ENCODE peak calls at places on chromosomes 12 and 14, in four cellular contexts. T, X, Z and J are unnamed samples.
A peak's percentile ranks its signal among the peaks of the same experiment; 100 is the strongest.

GRCh38 chr14:90676859-90677258 is 139.4 kb downstream of the TTC7B start:
- DNase-seq in Z (no peak), T (no peak), X (no peak), J (no peak)

GRCh38 chr12:19154696-19155095 is 25.2 kb downstream of the PLEKHA5 start:
- DNase-seq in X (no peak), T (no peak), Z (no peak), J (no peak)

GRCh38 chr14:83940253-83940652 is 1589.7 kb upstream of the FLRT2 start:
- DNase-seq in X (peak; percentile 15), Z (no peak), T (no peak), J (peak; percentile 39)

GRCh38 chr14:92254786-92255185 is 68.2 kb upstream of the SLC24A4 start:
- DNase-seq in X (peak; percentile 72), Z (peak; percentile 21), T (no peak), J (no peak)

GRCh38 chr14:91413547-91414474 is 3.8 kb downstream of the CCDC88C start:
- DNase-seq in Z (no peak), T (no peak), X (no peak), J (no peak)

GRCh38 chr12:49121047-49121696 is 10.0 kb downstream of the TUBA1B start:
- DNase-seq in Z (peak; percentile 58), X (peak; percentile 71), T (peak; percentile 53), J (peak; percentile 53)

GRCh38 chr12:6620137-6620884 is 13.1 kb upstream of the CHD4 start:
- DNase-seq in X (peak; percentile 92), Z (peak; percentile 62), T (no peak), J (no peak)

GRCh38 chr14:77177623-77178185 is 3.9 kb upstream of the TMEM63C start:
- DNase-seq in Z (no peak), X (no peak), T (no peak), J (no peak)

GRCh38 chr12:50050410-50051280 is 6.8 kb upstream of the ASIC1 start:
- DNase-seq in X (peak; percentile 77), T (no peak), Z (peak; percentile 12), J (peak; percentile 90)

GRCh38 chr14:53946071-53946403 is 10.6 kb downstream of the BMP4 start:
- DNase-seq in X (peak; percentile 14), T (no peak), Z (no peak), J (no peak)

GRCh38 chr12:75437564-75437963 is 43.0 kb upstream of the GLIPR1 start:
- DNase-seq in T (peak; percentile 42), X (no peak), Z (peak; percentile 40), J (peak; percentile 19)

GRCh38 chr12:92242917-92243316 is 97.3 kb upstream of the BTG1 start:
- DNase-seq in T (no peak), Z (peak; percentile 83), X (no peak), J (peak; percentile 36)

GRCh38 chr12:52615912-52616311 is 2.4 kb downstream of the KRT73 start:
- DNase-seq in T (no peak), Z (no peak), X (no peak), J (no peak)

GRCh38 chr14:99516156-99517045 is 35.2 kb downstream of the CCNK start:
- DNase-seq in X (no peak), Z (no peak), T (no peak), J (no peak)

GRCh38 chr14:30194769-30195168 is 267.1 kb upstream of the PRKD1 start:
- DNase-seq in T (no peak), Z (peak; percentile 93), X (no peak), J (peak; percentile 43)

GRCh38 chr12:41055875-41056577 is 132.1 kb upstream of the PDZRN4 start:
- DNase-seq in Z (peak; percentile 50), X (no peak), T (no peak), J (no peak)

GRCh38 chr12:111826982-111827381 is 15.0 kb upstream of the MAPKAPK5 start:
- DNase-seq in T (no peak), Z (no peak), X (no peak), J (no peak)

GRCh38 chr14:37992489-37992888 is 215.2 kb upstream of the SSTR1 start:
- DNase-seq in X (no peak), Z (no peak), T (no peak), J (no peak)

GRCh38 chr14:68266998-68267397 is 447.4 kb downstream of the RAD51B start:
- DNase-seq in Z (no peak), T (peak; percentile 63), X (no peak), J (no peak)

GRCh38 chr12:34333337-34333736 is 311.0 kb downstream of the ALG10 start:
- DNase-seq in Z (no peak), X (no peak), T (no peak), J (no peak)

GRCh38 chr12:80321653-80322052 is 122.4 kb upstream of the PTPRQ start:
- DNase-seq in T (no peak), X (no peak), Z (peak; percentile 9), J (no peak)

GRCh38 chr14:105301103-105301914 is 508 bp upstream of the BRF1 start:
- DNase-seq in X (peak; percentile 99), T (peak; percentile 97), Z (peak; percentile 93), J (peak; percentile 96)

GRCh38 chr12:103330672-103331071 is 165.1 kb downstream of the C12orf42 start:
- DNase-seq in T (no peak), X (no peak), Z (no peak), J (no peak)

GRCh38 chr12:59839514-59839913 is 243.7 kb downstream of the SLC16A7 start:
- DNase-seq in T (no peak), X (no peak), Z (no peak), J (peak; percentile 50)

GRCh38 chr12:59833408-59833807 is 237.6 kb downstream of the SLC16A7 start:
- DNase-seq in Z (no peak), T (no peak), X (no peak), J (no peak)

DNA sequence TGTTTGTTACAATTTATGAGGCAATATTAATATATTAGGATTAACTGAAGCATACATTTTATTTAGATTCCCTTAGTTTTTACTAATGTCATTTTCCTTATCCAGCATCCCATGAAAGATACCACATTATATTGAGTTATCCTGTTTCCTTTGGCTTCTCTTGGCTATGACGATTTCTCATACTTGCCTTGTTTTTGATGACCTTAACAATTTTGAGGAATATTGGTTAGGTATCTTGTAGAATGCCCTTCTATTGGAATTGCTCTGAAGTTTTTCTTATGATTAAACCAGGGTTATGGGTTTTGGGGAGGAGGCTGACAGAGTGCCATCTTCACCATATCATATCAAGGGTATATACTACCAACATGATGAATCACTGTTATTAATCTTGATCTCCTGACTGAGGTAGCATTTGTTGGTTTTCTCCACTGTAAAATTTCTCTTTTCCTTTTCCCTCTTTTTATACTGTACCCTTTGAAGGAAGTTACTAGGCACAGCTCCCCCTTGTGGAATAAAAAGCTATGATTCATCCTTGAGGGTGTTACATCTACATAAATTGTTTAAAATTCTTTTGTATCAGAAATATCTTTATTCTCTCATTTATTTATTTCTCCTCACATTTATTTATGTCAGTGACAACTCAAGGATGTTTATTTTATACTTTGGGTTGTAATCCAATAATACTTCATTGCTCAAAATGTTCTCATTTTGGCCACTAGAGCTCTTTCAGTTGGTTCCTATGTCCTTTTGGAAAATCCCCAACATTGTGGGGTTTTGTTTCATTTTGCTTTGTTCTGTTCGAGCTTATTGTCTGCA is 239.0 kb downstream of the SLC16A7 start:
- DNase-seq in T (peak; percentile 24), Z (peak; percentile 47), X (peak; percentile 31), J (peak; percentile 34)
- TF ChIP-seq CTCF in T (peak; percentile 30), Z (peak; percentile 59), X (peak; percentile 71), J (peak; percentile 73)

DNA sequence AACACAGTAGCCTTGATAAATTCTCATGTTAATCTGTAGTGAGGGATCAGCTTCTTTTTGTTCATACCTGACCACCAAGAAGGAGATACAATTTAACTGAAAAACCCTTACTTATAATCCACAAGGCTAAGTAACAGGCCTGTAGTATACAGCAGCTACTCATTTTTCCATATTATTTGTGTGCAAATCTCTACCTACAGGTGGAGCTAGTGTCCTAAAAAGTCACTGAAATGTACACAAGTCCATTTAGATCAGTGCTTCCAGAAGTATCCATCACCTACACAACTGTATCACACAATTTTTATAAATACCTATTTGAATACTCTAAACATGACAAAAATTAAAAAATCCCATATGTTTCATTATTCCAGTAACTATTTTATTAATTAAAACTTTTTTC is 173.2 kb downstream of the SLC35F4 start:
- DNase-seq in X (peak; percentile 13), T (peak; percentile 58), Z (peak; percentile 74), J (peak; percentile 74)
- TF ChIP-seq CTCF in X (peak; percentile 59), T (peak; percentile 45), Z (peak; percentile 61), J (peak; percentile 70)

GRCh38 chr12:56804169-56804568 is 41.0 kb downstream of the HSD17B6 start:
- DNase-seq in X (no peak), T (no peak), Z (no peak), J (no peak)
- TF ChIP-seq CTCF in X (peak; percentile 24), T (no peak), Z (no peak), J (no peak)

GRCh38 chr12:14993117-14993516 is 20.3 kb downstream of the PDE6H start:
- DNase-seq in X (no peak), Z (no peak), T (no peak), J (no peak)

GRCh38 chr12:14993537-14994266 is 20.9 kb downstream of the PDE6H start:
- DNase-seq in Z (peak; percentile 36), T (peak; percentile 21), X (no peak), J (no peak)

GRCh38 chr12:14994610-14995009 is 21.8 kb downstream of the PDE6H start:
- DNase-seq in X (no peak), Z (no peak), T (no peak), J (no peak)

GRCh38 chr12:14997998-14998397 is 25.2 kb downstream of the PDE6H start:
- DNase-seq in Z (no peak), T (no peak), X (no peak), J (no peak)

DNA sequence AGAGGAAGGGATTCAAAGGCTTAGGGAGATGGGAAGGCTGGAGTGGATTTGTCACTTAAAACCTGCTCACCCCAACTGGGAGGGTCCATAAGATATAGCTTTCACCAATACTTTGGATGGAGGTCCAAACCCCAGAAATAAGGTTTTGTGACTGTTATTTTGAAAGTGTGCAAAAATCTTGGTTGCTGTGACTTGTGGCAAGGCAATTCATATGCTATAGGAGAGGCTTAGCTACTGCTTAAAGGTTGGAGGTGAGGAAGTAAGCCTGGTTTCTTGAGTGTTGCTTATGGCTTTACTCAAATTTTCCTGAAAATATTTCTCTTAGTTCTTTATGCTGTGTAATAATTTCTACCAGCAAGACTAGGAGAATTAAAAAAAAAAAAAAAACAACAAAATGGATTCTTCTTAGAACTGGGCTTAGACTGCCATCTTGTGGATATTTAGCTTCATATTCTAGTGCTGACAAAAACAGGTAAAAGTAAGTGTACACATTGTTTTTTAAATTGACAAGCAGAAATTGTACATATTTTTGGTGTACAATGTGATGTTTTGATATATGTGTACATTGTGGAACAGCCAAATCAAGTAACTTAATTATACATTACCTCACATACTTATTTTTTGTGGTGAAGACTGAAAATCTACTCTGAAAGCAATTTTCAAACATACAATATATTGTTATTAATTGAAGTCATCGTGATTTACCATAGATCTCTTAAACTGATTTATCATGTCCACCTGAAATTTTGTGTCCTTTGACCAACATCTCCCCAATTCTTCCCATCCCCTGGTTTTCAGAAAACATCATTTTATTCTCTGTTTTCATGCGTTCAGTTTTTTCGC is 23.0 kb downstream of the PDE6H start:
- DNase-seq in Z (peak; percentile 74), X (peak; percentile 63), T (peak; percentile 77), J (peak; percentile 71)
- TF ChIP-seq CTCF in Z (peak; percentile 52), X (peak; percentile 81), T (peak; percentile 37), J (peak; percentile 73)

GRCh38 chr14:67003009-67003753 is 186.1 kb upstream of the GARIN2 start:
- DNase-seq in Z (no peak), T (no peak), X (no peak), J (no peak)
- TF ChIP-seq CTCF in Z (no peak), T (no peak), X (no peak), J (no peak)

DNA sequence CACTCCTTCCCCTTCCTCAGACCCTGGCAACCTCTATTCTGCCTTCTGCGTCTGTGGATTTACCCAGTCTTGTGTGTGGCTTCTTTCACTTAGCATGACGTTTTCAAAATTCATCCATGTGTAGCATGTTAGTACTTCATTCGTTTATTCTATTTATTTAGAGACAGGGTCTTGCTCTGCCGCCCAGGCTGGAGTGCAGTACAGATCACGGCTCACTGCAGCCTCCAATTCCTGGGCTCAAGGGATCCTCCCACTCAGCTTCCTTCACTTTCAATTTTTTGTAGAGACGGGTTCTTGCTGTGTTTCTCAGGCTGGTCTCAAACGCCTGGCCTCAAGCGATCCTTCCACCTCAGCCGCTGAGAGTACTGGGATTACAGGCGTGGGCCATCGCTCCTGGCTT is 37.0 kb downstream of the B4GALNT3 start:
- DNase-seq in X (no peak), T (no peak), Z (no peak), J (no peak)
- TF ChIP-seq CTCF in X (no peak), T (no peak), Z (no peak), J (no peak)